ENCODE peak calls at places on chromosomes 5 and 9, in five cellular contexts. Q, N, F, X and C are unnamed samples.

GRCh38 chr5:76401801-76402250 is 1.3 kb upstream of the IQGAP2 start:
- DNase-seq in Q (no peak), N (no peak), F (no peak), X (no peak), C (no peak)

GRCh38 chr5:45696206-45696836 is at the start of gene HCN1:
- DNase-seq in Q (peak; percentile 17), N (peak; percentile 60), F (peak; percentile 19), X (peak; percentile 74), C (no peak)

GRCh38 chr9:34465468-34465867 is 6.9 kb downstream of the DNAI1 start:
- DNase-seq in Q (no peak), N (no peak), F (no peak), X (no peak), C (no peak)

GRCh38 chr5:1504617-1505016 is 19.1 kb downstream of the LPCAT1 start:
- DNase-seq in Q (no peak), N (no peak), F (no peak), X (no peak), C (no peak)

GRCh38 chr9:20698799-20699198 is 14.7 kb downstream of the FOCAD start:
- DNase-seq in Q (no peak), N (no peak), F (no peak), X (no peak), C (no peak)

GRCh38 chr9:20508242-20508641 is 114.1 kb downstream of the MLLT3 start:
- DNase-seq in Q (no peak), N (no peak), F (no peak), X (no peak), C (no peak)

GRCh38 chr5:73183000-73183399 is 10.0 kb downstream of the TMEM174 start:
- DNase-seq in Q (no peak), N (no peak), F (no peak), X (no peak), C (no peak)

GRCh38 chr5:43227655-43228054 is 35.6 kb downstream of the NIM1K start:
- DNase-seq in Q (peak; percentile 46), N (no peak), F (peak; percentile 24), X (peak; percentile 75), C (no peak)

GRCh38 chr5:33309076-33309475 is 131.7 kb upstream of the TARS1 start:
- DNase-seq in Q (no peak), N (no peak), F (no peak), X (no peak), C (no peak)

GRCh38 chr5:20555034-20555433 is 567.0 kb upstream of the CDH18 start:
- DNase-seq in Q (peak; percentile 5), N (no peak), F (no peak), X (no peak), C (no peak)

GRCh38 chr9:30713279-30713678 is 1671.2 kb upstream of the ACO1 start:
- DNase-seq in Q (peak; percentile 55), N (no peak), F (no peak), X (no peak), C (no peak)

GRCh38 chr5:145908206-145908945 is 28.0 kb upstream of the SH3RF2 start:
- DNase-seq in Q (no peak), N (no peak), F (no peak), X (no peak), C (no peak)

GRCh38 chr9:31500422-31500821 is 884.0 kb upstream of the ACO1 start:
- DNase-seq in Q (no peak), N (no peak), F (no peak), X (no peak), C (no peak)

GRCh38 chr9:98701576-98701975 is 7.2 kb downstream of the GABBR2 start:
- DNase-seq in Q (peak; percentile 8), N (no peak), F (no peak), X (no peak), C (no peak)

GRCh38 chr9:134204991-134205578 is 40.7 kb upstream of the RNU6ATAC start:
- DNase-seq in Q (peak; percentile 41), N (no peak), F (peak; percentile 52), X (peak; percentile 56), C (no peak)
- TF ChIP-seq CTCF in Q (no peak), N (no peak), F (no peak), X (no peak), C (no peak)

DNA sequence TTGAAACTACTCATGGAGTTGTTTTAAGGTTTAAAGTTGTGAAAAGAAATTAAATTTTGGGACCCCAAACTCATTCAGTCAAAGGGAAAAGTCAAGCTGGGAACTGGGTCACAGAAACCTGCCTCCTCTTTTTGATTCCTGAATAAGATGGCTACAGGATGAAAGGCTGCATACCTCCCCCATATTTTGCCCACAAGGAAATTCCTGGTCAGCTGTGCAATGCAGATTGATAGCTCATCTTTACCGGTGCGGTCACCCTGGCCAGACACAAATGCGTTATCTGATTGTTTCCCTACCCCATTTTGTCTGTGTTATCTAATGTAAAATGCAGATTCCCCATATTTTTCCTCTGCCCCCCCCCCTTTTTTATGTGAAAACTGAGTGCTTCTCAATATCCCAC is 1.3 kb downstream of the HAVCR2 start:
- DNase-seq in Q (no peak), N (no peak), F (no peak), X (no peak), C (no peak)
- H3K4me3 ChIP-seq in Q (no peak overlapping the region), N (no peak overlapping the region), F (no peak overlapping the region), X (no peak overlapping the region), C (no peak overlapping the region)

GRCh38 chr9:2621678-2622360 is at the start of gene VLDLR:
- DNase-seq in Q (no peak), N (peak; percentile 61), F (no peak), X (peak; percentile 39), C (no peak)
- TF ChIP-seq CTCF in Q (no peak), N (no peak), F (no peak), X (no peak), C (no peak)

GRCh38 chr9:121300283-121301119 is 32.5 kb downstream of the GSN start:
- DNase-seq in Q (no peak), N (no peak), F (no peak), X (no peak), C (no peak)
- H3K4me3 ChIP-seq in Q (peak overlapping the region; percentile 67), N (peak overlapping the region; percentile 58), F (peak overlapping the region; percentile 37), X (peak overlapping the region; percentile 36), C (peak overlapping the region; percentile 45)

GRCh38 chr9:105088088-105088487 is 156.4 kb upstream of the SLC44A1 start:
- DNase-seq in Q (no peak), N (no peak), F (no peak), X (no peak), C (no peak)
- TF ChIP-seq CTCF in Q (no peak), N (no peak), F (no peak), X (no peak), C (no peak)

GRCh38 chr5:179814090-179814489 is 6.6 kb upstream of the SQSTM1 start:
- DNase-seq in Q (no peak), N (no peak), F (no peak), X (no peak), C (no peak)

GRCh38 chr5:179817071-179817840 is 3.4 kb upstream of the SQSTM1 start:
- DNase-seq in Q (no peak), N (no peak), F (no peak), X (no peak), C (no peak)

GRCh38 chr5:179818746-179819295 is 1.9 kb upstream of the SQSTM1 start:
- DNase-seq in Q (peak; percentile 94), N (peak; percentile 98), F (no peak), X (peak; percentile 98), C (peak; percentile 65)

GRCh38 chr5:179815491-179816249 is 5.0 kb upstream of the SQSTM1 start:
- DNase-seq in Q (no peak), N (no peak), F (no peak), X (no peak), C (no peak)

DNA sequence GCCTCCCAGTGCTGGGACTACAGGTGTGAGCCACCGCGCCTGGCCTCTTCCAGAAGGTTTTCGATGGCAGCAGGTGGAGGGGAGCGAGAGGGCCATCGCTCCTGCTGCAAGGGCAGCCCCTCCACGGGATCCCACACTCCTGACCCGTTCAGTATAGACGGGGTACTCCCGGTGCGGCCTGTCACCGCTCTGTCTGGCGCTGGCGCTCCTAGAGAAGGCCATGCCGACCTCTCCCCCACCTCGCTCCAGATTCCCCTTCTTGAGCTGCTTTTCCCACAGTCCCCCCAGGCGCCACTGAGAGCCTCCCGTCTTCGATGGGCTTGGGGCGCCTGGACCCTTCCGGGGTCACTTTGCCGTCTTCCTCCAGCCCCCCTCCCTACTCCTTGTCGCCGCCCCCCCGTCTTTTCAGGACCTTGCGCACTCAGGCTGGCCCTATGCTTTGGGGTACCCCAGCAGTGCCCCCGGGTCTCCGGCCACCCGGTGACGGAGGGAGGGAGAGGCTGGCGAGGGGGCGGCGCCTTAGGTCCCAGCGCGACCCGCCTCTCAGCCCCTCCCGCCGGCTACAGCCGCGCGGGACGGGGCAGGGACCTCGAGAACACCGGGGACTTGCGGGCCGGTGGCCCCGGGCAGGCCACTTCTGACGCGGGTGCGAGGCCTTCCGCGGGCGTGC is 4.2 kb upstream of the SQSTM1 start:
- DNase-seq in Q (no peak), N (no peak), F (no peak), X (no peak), C (no peak)
- H3K4me3 ChIP-seq in Q (no peak overlapping the region), N (peak overlapping the region; percentile 55), F (no peak overlapping the region), X (peak overlapping the region; percentile 17), C (peak overlapping the region; percentile 42)

GRCh38 chr5:139091439-139092156 is 106.6 kb downstream of the SIL1 start:
- DNase-seq in Q (no peak), N (no peak), F (no peak), X (peak; percentile 56), C (no peak)
- TF ChIP-seq CTCF in Q (peak; percentile 32), N (no peak), F (no peak), X (peak; percentile 23), C (no peak)

GRCh38 chr5:140631063-140631462 is 1.9 kb downstream of the CD14 start:
- DNase-seq in Q (no peak), N (no peak), F (no peak), X (no peak), C (no peak)

GRCh38 chr5:140634103-140634502 is 1.1 kb upstream of the CD14 start:
- DNase-seq in Q (no peak), N (no peak), F (no peak), X (no peak), C (no peak)

GRCh38 chr5:140631831-140632365 is 1.1 kb downstream of the CD14 start:
- DNase-seq in Q (no peak), N (no peak), F (no peak), X (no peak), C (no peak)

GRCh38 chr5:140633081-140633471 is at the start of gene CD14:
- DNase-seq in Q (peak; percentile 53), N (peak; percentile 32), F (no peak), X (peak; percentile 39), C (no peak)

DNA sequence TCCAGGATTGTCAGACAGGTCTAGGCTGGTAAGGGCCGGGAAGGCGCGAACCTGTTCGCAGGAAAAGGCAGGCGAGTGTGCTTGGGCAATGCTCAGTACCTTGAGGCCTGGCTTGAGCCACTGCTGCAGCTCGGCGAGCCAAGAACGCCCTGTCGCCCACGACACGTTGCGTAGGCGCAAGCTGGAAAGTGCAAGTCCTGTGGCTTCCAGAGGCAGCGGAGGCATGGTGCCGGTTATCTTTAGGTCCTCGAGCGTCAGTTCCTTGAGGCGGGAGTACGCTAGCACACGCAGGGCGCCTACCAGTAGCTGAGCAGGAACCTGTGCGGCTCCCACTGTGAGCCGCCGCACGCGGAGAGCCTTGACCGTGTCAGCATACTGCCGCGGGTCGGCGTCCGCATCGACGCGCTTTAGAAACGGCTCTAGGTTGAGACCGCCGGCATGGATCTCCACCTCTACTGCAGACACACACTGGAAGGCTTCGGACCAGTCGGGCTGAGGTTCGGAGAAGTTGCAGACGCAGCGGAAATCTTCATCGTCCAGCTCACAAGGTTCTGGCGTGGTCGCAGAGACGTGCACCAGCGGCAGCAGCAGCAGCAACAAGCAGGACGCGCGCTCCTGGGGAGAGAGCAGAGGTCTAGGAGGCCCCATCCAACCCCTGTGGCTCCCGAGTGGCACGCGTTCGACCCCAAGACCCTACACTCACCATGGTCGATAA is 452 bp downstream of the CD14 start:
- DNase-seq in Q (no peak), N (peak; percentile 58), F (no peak), X (peak; percentile 80), C (no peak)
- H3K4me3 ChIP-seq in Q (no peak overlapping the region), N (peak overlapping the region; percentile 60), F (peak overlapping the region; percentile 41), X (no peak overlapping the region), C (peak overlapping the region; percentile 56)